ENCODE peak calls at places on chromosomes 11 and 22, in seven cellular contexts. V is right lobe of liver; S is right atrium auricular region; J is A549; E is CD4-positive, CD25-positive, alpha-beta regulatory T cell; B is vagina; Q is body of pancreas. C is an unnamed sample.

GRCh38 chr11:103906291-103906850 is 130.1 kb upstream of the DDI1 start:
- DNase-seq in Q (no peak), V (no peak), B (no peak), J (no peak), S (no peak), E (no peak), C (no peak)

GRCh38 chr11:104623518-104623917 is 274.7 kb downstream of the CASP12 start:
- DNase-seq in J (no peak), V (no peak), B (no peak), E (no peak), S (no peak), Q (no peak), C (no peak)

GRCh38 chr11:103274025-103274424 is 164.8 kb downstream of the DYNC2H1 start:
- DNase-seq in E (no peak), V (no peak), S (no peak), J (no peak), B (no peak), Q (no peak), C (no peak)

GRCh38 chr22:37818397-37819099 is 4.6 kb upstream of the GALR3 start:
- DNase-seq in Q (peak; percentile 53), S (no peak), J (no peak), E (peak; percentile 51), B (no peak), V (peak; percentile 75), C (peak; percentile 76)

GRCh38 chr11:7579226-7579825 is 65.5 kb downstream of the PPFIBP2 start:
- DNase-seq in Q (no peak), V (no peak), J (no peak), E (no peak), B (no peak), S (peak; percentile 74), C (peak; percentile 60)

GRCh38 chr22:39457546-39458442 is 982 bp downstream of the MGAT3 start:
- DNase-seq in V (no peak), Q (no peak), E (no peak), B (no peak), J (no peak), S (no peak), C (peak; percentile 65)

GRCh38 chr11:113690619-113691569 is 15.2 kb downstream of the TMPRSS5 start:
- DNase-seq in J (peak; percentile 70), V (no peak), Q (no peak), S (no peak), E (no peak), B (no peak), C (peak; percentile 76)

GRCh38 chr11:116852261-116853125 is 15.1 kb upstream of the APOA1 start:
- DNase-seq in E (no peak), B (no peak), S (no peak), J (no peak), Q (no peak), V (no peak), C (no peak)

GRCh38 chr22:50734986-50735738 is 2.8 kb upstream of the ACR start:
- DNase-seq in Q (no peak), S (no peak), B (no peak), V (no peak), E (no peak), J (no peak), C (no peak)

GRCh38 chr11:36030707-36031365 is 87.0 kb downstream of the LDLRAD3 start:
- DNase-seq in S (no peak), V (no peak), Q (no peak), E (no peak), J (no peak), B (no peak), C (no peak)

GRCh38 chr11:77080643-77081210 is 14.0 kb downstream of the CAPN5 start:
- DNase-seq in B (no peak), Q (peak; percentile 6), S (no peak), J (no peak), E (no peak), V (no peak), C (peak; percentile 57)

GRCh38 chr11:26028294-26028954 is 303.5 kb upstream of the ANO3 start:
- DNase-seq in B (no peak), J (no peak), V (no peak), S (no peak), E (no peak), Q (no peak), C (no peak)

GRCh38 chr11:74057251-74058151 is 48.6 kb upstream of the UCP3 start:
- DNase-seq in J (peak; percentile 29), B (no peak), E (no peak), S (no peak), Q (no peak), V (no peak), C (no peak)

GRCh38 chr22:44259366-44260215 is 53.2 kb downstream of the SHISAL1 start:
- DNase-seq in J (no peak), E (no peak), Q (peak; percentile 1), V (no peak), B (no peak), S (no peak), C (no peak)

GRCh38 chr11:116454020-116454645 is 318.7 kb downstream of the BUD13 start:
- DNase-seq in Q (peak; percentile 45), V (peak; percentile 41), E (no peak), J (peak; percentile 8), B (no peak), S (no peak), C (no peak)

GRCh38 chr11:3920148-3920852 is 64.8 kb downstream of the STIM1 start:
- DNase-seq in B (no peak), J (no peak), Q (no peak), V (no peak), E (peak; percentile 39), S (peak; percentile 75), C (peak; percentile 55)

GRCh38 chr22:29581799-29582198 is 886 bp upstream of the NIPSNAP1 start:
- DNase-seq in S (no peak), E (no peak), V (no peak), J (no peak), B (no peak), Q (peak; percentile 27), C (no peak)

DNA sequence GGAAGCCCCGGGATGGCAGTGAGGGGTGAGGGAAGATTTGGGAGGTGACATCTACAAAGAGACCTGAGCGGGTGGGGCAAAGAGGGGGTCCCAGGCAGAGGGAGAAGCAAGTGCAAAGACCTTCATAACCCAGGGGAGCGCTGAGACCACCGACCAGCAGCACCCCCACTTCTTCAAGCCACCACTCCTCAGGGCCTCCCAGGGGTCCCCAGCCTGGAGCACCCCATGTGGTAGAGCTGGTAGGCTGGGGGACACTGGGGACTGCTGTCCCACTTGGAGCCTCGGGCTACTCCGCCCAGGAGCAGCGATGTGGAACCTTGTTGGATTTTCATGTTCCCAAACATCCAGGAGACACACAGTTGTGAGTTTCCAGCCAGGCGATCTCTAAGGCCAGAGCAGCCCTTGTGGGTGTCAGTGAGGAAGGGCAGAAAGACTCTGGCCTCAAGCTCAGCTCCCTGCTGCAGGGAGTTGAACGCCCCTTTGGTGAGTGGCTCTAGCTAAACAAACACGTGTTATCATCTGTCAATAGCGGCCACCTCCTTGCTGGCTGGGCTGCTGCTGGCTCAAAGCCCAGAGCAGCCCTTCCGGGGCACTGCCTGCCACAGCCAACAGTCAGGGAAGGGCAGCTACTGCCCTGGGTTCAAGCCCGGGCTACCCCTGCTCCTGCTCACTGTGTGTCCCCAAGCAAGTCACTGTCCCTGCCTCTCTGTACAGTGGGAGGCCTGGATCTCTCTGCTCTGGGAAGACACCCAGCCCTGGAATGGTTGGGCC is 25.7 kb upstream of the CHKA start:
- DNase-seq in Q (peak; percentile 82), E (no peak), J (peak; percentile 89), V (peak; percentile 80), S (no peak), B (no peak), C (no peak)
- H3K27ac ChIP-seq in Q (peak overlapping the region; percentile 94), E (no peak overlapping the region), J (peak overlapping the region; percentile 87), V (peak overlapping the region; percentile 88), S (peak overlapping the region; percentile 87), B (no peak overlapping the region), C (no peak overlapping the region)

GRCh38 chr11:66136752-66137123 is 66.7 kb downstream of the PACS1 start:
- DNase-seq in E (no peak), S (no peak), B (no peak), V (no peak), Q (no peak), J (peak; percentile 58), C (no peak)
- H3K4me1 ChIP-seq in E (peaks cover 14% of the 10 kb centered on the region), S (no peaks in the 10 kb centered on the region), B (no peaks in the 10 kb centered on the region), V (no peaks in the 10 kb centered on the region), Q (peaks cover 24% of the 10 kb centered on the region), J (peaks cover 93% of the 10 kb centered on the region), C (peaks cover 2% of the 10 kb centered on the region)

DNA sequence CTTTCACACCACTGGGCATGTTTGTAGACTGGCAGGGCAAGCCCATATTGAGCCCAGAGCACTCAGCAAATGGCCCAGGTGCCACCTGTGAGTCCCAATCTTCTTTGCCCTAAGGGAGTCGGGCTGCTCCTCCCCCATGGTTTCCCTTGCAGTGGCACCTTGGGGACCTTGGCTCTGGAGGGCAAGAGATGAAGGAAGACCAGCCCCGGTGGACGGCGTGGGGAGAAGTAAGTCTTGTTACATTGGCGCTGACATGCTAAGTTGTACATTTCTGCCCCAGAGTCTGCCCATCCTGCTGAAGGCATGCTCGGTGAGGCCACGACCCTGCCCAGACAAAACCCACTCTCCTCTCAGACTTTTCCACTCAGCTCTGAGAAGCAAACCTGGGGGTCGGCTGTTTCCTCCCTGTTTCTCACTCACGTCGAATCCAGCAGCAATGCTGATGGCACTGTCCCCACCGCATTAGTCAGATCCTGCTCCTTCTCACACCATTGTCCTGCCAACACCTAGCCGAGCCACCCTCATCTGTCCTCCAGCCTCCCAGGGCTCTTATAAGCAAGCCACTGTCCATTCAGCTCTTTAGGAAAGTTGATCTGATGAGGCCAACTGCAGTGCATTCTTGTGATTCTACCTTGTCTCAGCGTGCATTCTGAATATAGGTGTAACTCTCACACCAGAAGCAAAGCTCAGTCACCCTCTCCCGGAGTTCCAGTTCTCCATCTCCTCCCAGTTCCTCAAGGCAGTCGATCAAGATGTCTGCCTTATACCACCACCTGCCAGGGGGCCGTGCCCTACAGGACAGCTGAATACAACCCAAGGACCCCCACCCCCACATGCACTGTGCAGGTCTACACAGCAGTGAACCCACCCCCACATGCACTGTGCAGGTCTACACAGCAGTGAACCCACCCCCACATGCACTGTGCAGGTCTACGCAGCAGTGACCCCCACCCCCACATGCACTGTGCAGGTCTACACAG is 827.1 kb downstream of the TBC1D22A start:
- DNase-seq in V (no peak), S (no peak), Q (no peak), J (no peak), E (no peak), B (no peak), C (no peak)
- H3K9me3 ChIP-seq in V (no peaks in the 10 kb centered on the region), S (no peaks in the 10 kb centered on the region), Q (no peaks in the 10 kb centered on the region), J (no peaks in the 10 kb centered on the region), E (peaks cover under 1% of the 10 kb centered on the region), B (no peaks in the 10 kb centered on the region), C (no peaks in the 10 kb centered on the region)

DNA sequence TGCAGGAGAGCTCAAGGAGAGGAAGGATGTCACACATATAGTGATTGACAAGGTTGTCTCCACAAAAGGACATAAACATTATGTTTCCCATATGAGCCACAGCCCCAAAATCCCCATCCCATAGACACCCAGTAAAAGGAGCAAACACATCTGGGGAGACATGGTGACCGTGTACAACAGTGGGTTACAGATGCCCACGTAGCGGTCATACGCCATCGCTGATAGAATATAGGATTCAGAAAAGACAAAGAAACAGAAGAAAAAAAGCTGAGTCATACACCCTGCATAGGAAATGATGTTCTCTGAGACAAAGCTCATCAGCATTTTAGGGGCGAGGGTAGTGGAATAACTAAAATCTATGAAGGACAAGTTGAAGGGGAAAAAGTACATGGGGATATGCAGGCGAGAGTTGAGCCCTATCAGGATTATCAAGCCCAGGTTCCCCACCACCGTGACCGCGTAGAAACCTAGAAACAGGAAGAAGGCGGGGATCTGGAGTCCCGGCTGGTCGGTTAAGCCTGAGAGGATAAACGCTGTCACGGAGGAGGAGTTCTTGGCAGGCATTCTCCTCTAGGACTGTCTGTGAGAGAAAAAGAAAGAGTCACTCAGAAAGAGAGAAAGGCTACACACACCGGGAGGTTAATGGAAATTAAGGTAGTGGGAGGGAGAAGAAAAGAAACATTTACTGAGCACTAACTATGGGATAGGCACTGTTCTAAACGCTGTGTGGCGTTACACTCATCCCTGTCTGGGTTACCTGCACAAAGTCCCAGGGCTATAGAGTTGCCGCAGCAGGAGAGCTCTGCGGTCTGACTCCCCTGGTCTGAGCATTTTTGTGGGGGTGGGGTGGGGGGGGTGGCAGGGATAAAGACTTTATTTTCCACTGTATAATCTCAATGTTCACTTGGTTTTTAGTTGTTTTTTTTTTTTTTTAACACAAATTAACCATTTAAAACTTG is 36.1 kb upstream of the OR8B8 start:
- DNase-seq in V (no peak), Q (no peak), E (no peak), B (no peak), S (no peak), J (peak; percentile 2), C (no peak)
- H3K27ac ChIP-seq in V (no peak overlapping the region), Q (no peak overlapping the region), E (no peak overlapping the region), B (no peak overlapping the region), S (no peak overlapping the region), J (peak overlapping the region; percentile 57), C (no peak overlapping the region)